ENCODE peak calls at places on chromosome 12, in four cellular contexts. K is HepG2, C is WTC11, L is K562. T is an unnamed sample.

GRCh38 chr12:79689477-79690155 is 1.1 kb downstream of the PAWR start:
- DNase-seq in K (peak), C (peak), L (no peak), T (peak)

GRCh38 chr12:95231190-95231589 is 13.6 kb downstream of the VEZT start:
- DNase-seq in K (no peak), C (no peak), L (peak), T (no peak)

GRCh38 chr12:50660425-50660822 is 103.5 kb upstream of the ATF1 start:
- DNase-seq in K (no peak), C (no peak), L (no peak), T (no peak)

GRCh38 chr12:92560713-92561542 is 141.9 kb upstream of the PLEKHG7 start:
- DNase-seq in K (no peak), C (no peak), L (no peak), T (no peak)

GRCh38 chr12:45671254-45671653 is 58.3 kb upstream of the ARID2 start:
- DNase-seq in K (no peak), C (no peak), L (no peak), T (no peak)

GRCh38 chr12:44431647-44432352 is 444.3 kb downstream of the NELL2 start:
- DNase-seq in K (no peak), C (no peak), L (no peak), T (no peak)

GRCh38 chr12:20798561-20798960 is 11.9 kb upstream of the SLCO1B3 start:
- DNase-seq in K (peak), C (no peak), L (no peak), T (no peak)

GRCh38 chr12:131832393-131833231 is 4.4 kb downstream of the MMP17 start:
- DNase-seq in K (no peak), C (no peak), L (no peak), T (no peak)

GRCh38 chr12:9864913-9865675 is 4.1 kb downstream of the CLEC2B start:
- DNase-seq in K (no peak), C (no peak), L (peak), T (no peak)

GRCh38 chr12:106058256-106059182 is 80.2 kb downstream of the NUAK1 start:
- DNase-seq in K (no peak), C (no peak), L (no peak), T (no peak)

GRCh38 chr12:54981796-54982195 is 2.8 kb downstream of the TESPA1 start:
- DNase-seq in K (no peak), C (no peak), L (no peak), T (no peak)

GRCh38 chr12:22904485-22904884 is 279.5 kb downstream of the ETNK1 start:
- DNase-seq in K (no peak), C (no peak), L (no peak), T (no peak)

GRCh38 chr12:79997115-79997805 is 62.4 kb upstream of the PPP1R12A start:
- DNase-seq in K (no peak), C (no peak), L (no peak), T (no peak)

GRCh38 chr12:32588604-32589003 is 90.5 kb upstream of the DNM1L start:
- DNase-seq in K (no peak), C (no peak), L (no peak), T (no peak)

GRCh38 chr12:81231574-81232368 is 153.9 kb downstream of the ACSS3 start:
- DNase-seq in K (no peak), C (no peak), L (no peak), T (no peak)

GRCh38 chr12:27347779-27348178 is 15.1 kb downstream of the BMAL2 start:
- DNase-seq in K (no peak), C (no peak), L (no peak), T (no peak)

GRCh38 chr12:113220593-113221180 is 577 bp upstream of the TPCN1 start:
- DNase-seq in K (no peak), C (no peak), L (no peak), T (no peak)

GRCh38 chr12:67661311-67662011 is 12.9 kb downstream of the DYRK2 start:
- DNase-seq in K (no peak), C (no peak), L (no peak), T (no peak)

GRCh38 chr12:19431407-19432308 is 7.6 kb upstream of the AEBP2 start:
- DNase-seq in K (no peak), C (no peak), L (no peak), T (no peak)

GRCh38 chr12:89225808-89226368 is 126.4 kb downstream of the DUSP6 start:
- DNase-seq in K (no peak), C (no peak), L (no peak), T (no peak)

GRCh38 chr12:20528208-20528607 is 159.9 kb downstream of the PDE3A start:
- DNase-seq in K (no peak), C (no peak), L (no peak), T (no peak)

GRCh38 chr12:68521321-68521839 is 89.3 kb upstream of the RAP1B start:
- DNase-seq in K (no peak), C (no peak), L (no peak), T (no peak)

GRCh38 chr12:25557830-25558436 is 4.8 kb upstream of the LMNTD1 start:
- DNase-seq in K (peak), C (peak), L (peak), T (peak)

GRCh38 chr12:128867466-128867865 is 14.2 kb downstream of the GLT1D1 start:
- DNase-seq in K (no peak), C (no peak), L (no peak), T (no peak)

GRCh38 chr12:126994599-126994998 is 1272.4 kb upstream of the TMEM132C start:
- DNase-seq in K (no peak), C (no peak), L (no peak), T (no peak)

GRCh38 chr12:10749700-10750384 is 26.7 kb upstream of the YBX3 start:
- DNase-seq in K (peak), C (peak), L (peak), T (peak)

GRCh38 chr12:51974646-51975045 is 23.1 kb downstream of the ACVR1B start:
- DNase-seq in K (no peak), C (no peak), L (no peak), T (no peak)

GRCh38 chr12:51972424-51972812 is 20.9 kb downstream of the ACVR1B start:
- DNase-seq in K (no peak), C (no peak), L (no peak), T (no peak)

GRCh38 chr12:51973560-51973959 is 22.1 kb downstream of the ACVR1B start:
- DNase-seq in K (no peak), C (no peak), L (no peak), T (no peak)

GRCh38 chr12:51971679-51972423 is 20.4 kb downstream of the ACVR1B start:
- DNase-seq in K (no peak), C (no peak), L (no peak), T (no peak)

DNA sequence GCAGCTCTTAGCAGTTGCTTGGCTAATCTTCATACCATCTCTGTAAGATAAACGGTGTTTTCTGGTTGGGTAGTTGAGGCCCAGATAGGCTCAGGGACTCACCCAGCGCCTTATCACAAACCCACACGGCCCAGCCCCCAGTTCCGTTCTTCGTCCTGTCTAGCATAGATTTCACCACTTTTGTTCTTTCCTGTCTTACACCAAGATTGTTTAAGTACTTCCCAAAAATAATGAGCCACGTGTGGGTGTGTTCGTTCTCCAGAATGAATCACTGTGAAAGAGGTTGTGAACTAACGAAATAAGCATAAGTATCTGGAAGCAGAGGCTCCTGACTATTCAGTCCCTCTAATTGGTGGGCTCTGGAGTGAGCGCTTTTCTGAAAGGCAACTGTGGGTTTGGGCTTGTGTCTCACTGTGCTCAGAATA is 21.4 kb downstream of the ACVR1B start:
- DNase-seq in K (no peak), C (no peak), L (peak), T (no peak)
- TF ChIP-seq ELF4 in K (no peak), C (no peak), L (peak), T (no peak)

DNA sequence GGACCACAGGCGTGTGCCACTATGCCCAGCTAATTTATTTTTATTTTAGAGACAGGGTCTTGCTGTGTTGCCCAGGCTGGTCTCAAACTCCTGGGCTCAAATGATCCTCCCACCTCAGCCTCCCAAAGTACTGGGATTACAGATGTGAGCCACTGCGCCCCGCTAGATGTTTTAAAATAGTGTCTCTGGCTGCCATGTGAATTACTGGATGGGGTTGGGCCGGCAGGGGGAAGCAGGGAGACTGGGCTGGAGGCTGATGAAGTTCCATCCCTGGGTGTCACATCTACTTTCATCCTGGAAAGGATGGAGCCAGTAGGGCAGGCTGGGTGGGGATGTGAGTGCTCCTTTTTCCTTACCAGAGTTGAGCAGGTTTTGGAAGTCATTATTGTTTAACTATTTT is 46.1 kb downstream of the DNAH10 start:
- DNase-seq in K (peak), C (peak), L (peak), T (peak)
- TF ChIP-seq ELF4 in K (no peak), C (no peak), L (no peak), T (no peak)

GRCh38 chr12:6942331-6942665 is 1.3 kb upstream of the RNU7-1 start:
- DNase-seq in K (no peak), C (no peak), L (no peak), T (no peak)

GRCh38 chr12:6944381-6945186 is 762 bp downstream of the C12orf57 start:
- DNase-seq in K (peak), C (peak), L (peak), T (peak)

GRCh38 chr12:6943719-6944380 is at the start of the genes C12orf57 and RNU7-1:
- DNase-seq in K (peak), C (peak), L (peak), T (peak)

GRCh38 chr12:6941786-6942185 is 1.8 kb upstream of the RNU7-1 start:
- DNase-seq in K (no peak), C (no peak), L (no peak), T (no peak)

GRCh38 chr12:6943387-6943718 is 263 bp upstream of the RNU7-1 start:
- DNase-seq in K (peak), C (peak), L (peak), T (peak)
- TF ChIP-seq ELF4 in K (no peak), C (no peak), L (no peak), T (no peak)

GRCh38 chr12:64192644-64193043 is 29.5 kb downstream of the KICS2 start:
- DNase-seq in K (no peak), C (no peak), L (no peak), T (no peak)

GRCh38 chr12:64193931-64194330 is 28.2 kb downstream of the KICS2 start:
- DNase-seq in K (no peak), C (no peak), L (no peak), T (no peak)

GRCh38 chr12:64190140-64190539 is 32.0 kb downstream of the KICS2 start:
- DNase-seq in K (no peak), C (no peak), L (no peak), T (no peak)

GRCh38 chr12:64194333-64195149 is 27.6 kb downstream of the KICS2 start:
- DNase-seq in K (no peak), C (no peak), L (no peak), T (no peak)

DNA sequence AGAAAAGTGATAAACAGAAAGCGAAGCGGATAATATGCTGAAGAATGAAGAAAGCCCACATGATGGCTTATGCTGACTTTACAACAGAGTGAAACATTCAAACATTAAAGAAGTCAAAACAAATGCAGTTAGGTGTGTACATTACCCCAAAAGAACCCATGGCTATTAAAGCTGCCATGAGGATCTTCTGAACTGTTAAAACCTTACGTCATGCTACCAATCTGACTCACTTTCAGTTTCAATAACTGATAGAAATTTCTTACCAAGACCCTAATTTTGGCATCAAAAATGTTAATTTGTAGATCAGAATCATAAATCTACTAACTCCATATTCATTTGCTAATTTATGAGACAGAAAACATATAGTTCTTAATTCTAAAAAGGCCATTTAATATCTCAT is 29.1 kb downstream of the KICS2 start:
- DNase-seq in K (no peak), C (no peak), L (no peak), T (no peak)
- TF ChIP-seq ELF4 in K (no peak), C (no peak), L (no peak), T (no peak)

T was measured in HEK293T.